ENCODE peak calls at places on chromosomes 12 and 14, in four cellular contexts. G is K562, J is HepG2, D is GM12878. Q is an unnamed sample. For H3K9me3, the result is how much of the 10 kb centered on the place peaks cover.

GRCh38 chr12:30753761-30754382 is 879 bp downstream of the CAPRIN2 start:
- DNase-seq in G (no peak), J (no peak), D (no peak), Q (no peak)

GRCh38 chr12:69619050-69619449 is 8.3 kb upstream of the LRRC10 start:
- DNase-seq in G (no peak), J (no peak), D (no peak), Q (no peak)

GRCh38 chr14:99601301-99601945 is 2.6 kb downstream of the CCDC85C start:
- DNase-seq in G (no peak), J (peak), D (no peak), Q (no peak)

GRCh38 chr12:53623986-53624385 is 2.2 kb downstream of the ATF7 start:
- DNase-seq in G (no peak), J (peak), D (no peak), Q (no peak)

GRCh38 chr12:57815177-57816000 is 3.1 kb downstream of the AVIL start:
- DNase-seq in G (no peak), J (peak), D (no peak), Q (peak)

GRCh38 chr12:95700316-95700785 is 90.2 kb downstream of the NTN4 start:
- DNase-seq in G (no peak), J (no peak), D (peak), Q (no peak)

GRCh38 chr12:59316938-59317337 is 278.9 kb upstream of the SLC16A7 start:
- DNase-seq in G (no peak), J (no peak), D (no peak), Q (no peak)

GRCh38 chr14:102088012-102088792 is 1.4 kb upstream of the HSP90AA1 start:
- DNase-seq in G (peak), J (no peak), D (peak), Q (peak)

GRCh38 chr12:121295746-121296617 is 527 bp downstream of the CAMKK2 start:
- DNase-seq in G (peak), J (peak), D (no peak), Q (no peak)

GRCh38 chr12:132152921-132153321 is 8.7 kb downstream of the NOC4L start:
- DNase-seq in G (no peak), J (no peak), D (no peak), Q (no peak)

GRCh38 chr12:76329163-76329562 is 19.1 kb downstream of the BBS10 start:
- DNase-seq in G (no peak), J (no peak), D (no peak), Q (no peak)

GRCh38 chr12:57810450-57810849 is 8.1 kb downstream of the AVIL start:
- DNase-seq in G (no peak), J (no peak), D (no peak), Q (no peak)

GRCh38 chr12:68175566-68176033 is 16.1 kb upstream of the IFNG start:
- DNase-seq in G (no peak), J (no peak), D (peak), Q (no peak)

GRCh38 chr14:97408937-97409860 is 612.0 kb downstream of the VRK1 start:
- DNase-seq in G (no peak), J (no peak), D (peak), Q (no peak)

GRCh38 chr12:32140867-32141266 is 34.2 kb downstream of the BICD1 start:
- DNase-seq in G (no peak), J (no peak), D (no peak), Q (no peak)

GRCh38 chr12:98062464-98063245 is 452.7 kb upstream of the TMPO start:
- DNase-seq in G (no peak), J (no peak), D (no peak), Q (no peak)

GRCh38 chr12:122895757-122896636 is at the start of gene VPS37B:
- DNase-seq in G (peak), J (peak), D (no peak), Q (peak)

GRCh38 chr12:15186593-15186992 is 34.6 kb downstream of the RERG start:
- DNase-seq in G (no peak), J (no peak), D (no peak), Q (no peak)

GRCh38 chr12:9404469-9405260 is 196.5 kb upstream of the PZP start:
- DNase-seq in G (no peak), J (no peak), D (no peak), Q (no peak)

GRCh38 chr14:67733609-67734008 is 31.9 kb downstream of the RDH12 start:
- DNase-seq in G (no peak), J (no peak), D (no peak), Q (no peak)

GRCh38 chr12:121770388-121770787 is 23.1 kb downstream of the RHOF start:
- DNase-seq in G (no peak), J (no peak), D (no peak), Q (no peak)

GRCh38 chr14:36658091-36659009 is 3.3 kb upstream of the PAX9 start:
- DNase-seq in G (no peak), J (no peak), D (no peak), Q (no peak)

GRCh38 chr12:105547786-105548185 is 217.3 kb downstream of the C12orf75 start:
- DNase-seq in G (no peak), J (no peak), D (no peak), Q (no peak)

GRCh38 chr12:6953417-6954315 is 2.5 kb downstream of the PTPN6 start:
- DNase-seq in G (no peak), J (no peak), D (peak), Q (no peak)

GRCh38 chr12:75505706-75506312 is 5.6 kb downstream of the KRR1 start:
- DNase-seq in G (no peak), J (peak), D (no peak), Q (no peak)

GRCh38 chr12:122480753-122481152 is 20.0 kb downstream of the ZCCHC8 start:
- DNase-seq in G (no peak), J (no peak), D (no peak), Q (no peak)

GRCh38 chr12:94148841-94149780 is 734 bp downstream of the PLXNC1 start:
- DNase-seq in G (no peak), J (no peak), D (no peak), Q (no peak)

DNA sequence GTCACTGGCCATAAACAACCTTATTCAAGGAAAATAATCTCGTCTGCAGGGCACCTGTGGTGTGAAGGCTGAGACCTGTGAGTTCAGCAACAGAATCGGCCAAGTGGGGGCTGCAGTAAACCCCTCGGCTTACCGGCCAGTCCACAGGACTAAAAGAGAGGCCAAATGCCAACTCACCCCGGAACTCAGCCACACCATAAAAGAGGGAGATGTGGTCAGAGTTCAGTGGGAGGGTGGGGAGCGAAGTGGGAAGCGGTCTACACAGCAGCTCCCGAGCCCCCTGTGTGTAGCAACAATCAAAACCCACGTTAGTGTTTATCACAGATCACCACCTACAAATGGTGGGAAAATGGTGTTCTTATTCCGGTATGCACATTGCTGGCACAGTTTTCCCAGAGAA is 153.0 kb downstream of the PIWIL1 start:
- DNase-seq in G (no peak), J (no peak), D (no peak), Q (no peak)
- H3K9me3 ChIP-seq in G (under half), J (under half), D (under half), Q (under half)

GRCh38 chr14:55814064-55814463 is 234.1 kb downstream of the KTN1 start:
- DNase-seq in G (no peak), J (no peak), D (no peak), Q (no peak)
- TF ChIP-seq CREB1 in G (no peak), J (no peak), D (no peak), Q (no peak)

DNA sequence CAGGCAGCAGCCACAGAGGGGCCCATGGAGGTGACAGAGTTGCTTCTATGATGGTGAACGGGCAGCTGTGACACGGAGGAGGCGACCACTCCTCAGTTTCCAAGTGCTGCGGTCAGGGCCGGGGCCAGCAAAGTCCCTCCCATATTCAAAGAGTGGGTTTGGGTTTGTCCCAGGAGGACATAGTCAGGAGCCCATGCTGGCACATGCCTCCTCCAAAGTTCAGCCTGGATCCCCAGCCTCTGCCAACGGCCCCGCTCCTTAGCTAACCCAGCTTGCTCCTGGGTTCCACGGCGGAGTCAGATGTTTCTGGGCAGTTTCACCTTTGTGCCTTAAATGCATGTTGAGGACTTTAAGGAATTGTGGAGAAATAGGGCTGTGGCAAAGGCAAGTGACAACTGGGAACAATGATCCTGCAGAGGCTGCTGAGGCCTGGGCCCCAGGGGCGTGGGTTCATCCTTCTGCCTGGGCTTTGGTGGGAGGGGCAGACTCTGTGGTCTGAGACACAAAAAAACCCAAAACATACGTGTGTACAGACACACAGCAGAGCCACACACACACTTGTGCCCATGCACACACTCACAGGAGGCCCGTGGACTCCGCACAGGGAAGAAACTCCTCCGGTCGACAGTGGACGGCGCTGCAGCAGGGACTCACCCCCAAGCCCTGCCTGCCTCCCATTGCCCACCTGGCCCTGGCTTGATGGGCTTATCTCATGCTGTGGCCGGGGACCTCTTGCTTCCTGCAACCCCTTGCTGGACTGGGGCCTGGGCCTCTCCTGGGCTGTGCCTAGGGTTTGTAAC is 399.4 kb downstream of the TMEM121 start:
- DNase-seq in G (peak), J (no peak), D (no peak), Q (no peak)
- H3K9me3 ChIP-seq in G (under half), J (under half), D (under half), Q (half or more)

GRCh38 chr14:74508844-74509428 is 15.4 kb downstream of the ISCA2 start:
- DNase-seq in G (no peak), J (no peak), D (no peak), Q (no peak)
- TF ChIP-seq CREB1 in G (no peak), J (no peak), D (no peak), Q (no peak)

Q was measured in H1.